ENCODE peak calls at places on chromosomes 12 and 14, in seven cellular contexts. P is brain microvascular endothelial cell, M is PC-3, D is heart left ventricle, V is neural progenitor cell, H is astrocyte of the spinal cord, F is GM23338. L is an unnamed sample.

GRCh38 chr12:132380646-132381045 is 51.3 kb upstream of the GALNT9 start:
- DNase-seq in V (no peak), D (no peak), P (no peak), M (no peak), F (no peak), H (no peak), L (no peak)

GRCh38 chr12:84165998-84166571 is 746.5 kb downstream of the SLC6A15 start:
- DNase-seq in V (no peak), H (no peak), P (no peak), F (no peak), D (no peak), M (peak), L (no peak)

GRCh38 chr12:124405592-124405991 is 110.7 kb downstream of the RFLNA start:
- DNase-seq in V (no peak), F (no peak), M (no peak), H (no peak), P (no peak), D (no peak), L (no peak)

GRCh38 chr12:110314308-110314707 is 33.3 kb downstream of the ATP2A2 start:
- DNase-seq in F (no peak), H (peak), V (no peak), M (peak), D (no peak), P (no peak), L (no peak)

GRCh38 chr12:59780605-59781135 is 184.8 kb downstream of the SLC16A7 start:
- DNase-seq in D (no peak), H (peak), P (peak), F (peak), M (peak), V (peak), L (no peak)

GRCh38 chr14:99822800-99823455 is 29.7 kb downstream of the EML1 start:
- DNase-seq in D (no peak), F (no peak), H (no peak), M (no peak), P (no peak), V (no peak), L (no peak)

GRCh38 chr12:109818900-109819500 is 14.2 kb downstream of the TRPV4 start:
- DNase-seq in P (no peak), F (no peak), D (no peak), V (no peak), H (no peak), M (peak), L (no peak)

GRCh38 chr12:46659032-46659703 is 166.6 kb downstream of the SLC38A4 start:
- DNase-seq in V (peak), M (no peak), P (peak), F (no peak), D (no peak), H (no peak), L (no peak)

GRCh38 chr14:101031186-101031585 is 127.7 kb upstream of the RTL1 start:
- DNase-seq in P (no peak), V (no peak), D (peak), H (no peak), F (no peak), M (no peak), L (no peak)

GRCh38 chr12:32005496-32006125 is 46.4 kb downstream of the RESF1 start:
- DNase-seq in M (no peak), F (no peak), H (no peak), V (no peak), D (no peak), P (no peak), L (no peak)

GRCh38 chr12:19287302-19287701 is 152.0 kb upstream of the AEBP2 start:
- DNase-seq in V (no peak), F (no peak), D (no peak), M (peak), P (no peak), H (no peak), L (no peak)

GRCh38 chr12:41437578-41437977 is 249.5 kb downstream of the PDZRN4 start:
- DNase-seq in H (no peak), P (no peak), M (no peak), F (no peak), D (no peak), V (no peak), L (no peak)

GRCh38 chr14:95835331-95835730 is 41.3 kb upstream of the TUNAR start:
- DNase-seq in P (no peak), M (no peak), V (no peak), F (no peak), D (no peak), H (no peak), L (no peak)

GRCh38 chr14:48456051-48456450 is 780.6 kb upstream of the MDGA2 start:
- DNase-seq in P (no peak), M (no peak), H (no peak), F (no peak), V (no peak), D (no peak), L (no peak)

GRCh38 chr14:89915114-89915878 is 39.2 kb downstream of the EFCAB11 start:
- DNase-seq in P (peak), M (peak), V (peak), F (peak), D (no peak), H (peak), L (peak)

GRCh38 chr12:4106617-4107016 is 166.9 kb upstream of the CCND2 start:
- DNase-seq in D (no peak), F (no peak), H (no peak), V (no peak), P (no peak), M (no peak), L (no peak)

GRCh38 chr14:93115920-93116675 is at the start of gene ITPK1:
- DNase-seq in P (no peak), V (peak), F (peak), D (peak), H (peak), M (peak), L (peak)

GRCh38 chr12:50641566-50641965 is 122.3 kb upstream of the ATF1 start:
- DNase-seq in M (no peak), D (no peak), H (no peak), F (peak), V (no peak), P (no peak), L (no peak)

GRCh38 chr14:69443296-69443805 is 41.2 kb upstream of the PLEKHD1 start:
- DNase-seq in F (no peak), P (no peak), H (no peak), D (no peak), V (no peak), M (no peak), L (no peak)

GRCh38 chr14:103528512-103529382 is at the start of gene TRMT61A:
- DNase-seq in F (peak), V (peak), P (peak), M (peak), D (peak), H (peak), L (peak)

GRCh38 chr12:6384499-6385436 is 806 bp downstream of the LTBR start:
- DNase-seq in D (no peak), F (no peak), V (no peak), P (no peak), H (no peak), M (no peak), L (no peak)

GRCh38 chr12:2765608-2766007 is 29.2 kb upstream of the FKBP4 start:
- DNase-seq in M (no peak), H (no peak), V (no peak), D (no peak), F (no peak), P (no peak), L (no peak)

GRCh38 chr12:112424126-112424525 is 5.4 kb downstream of the PTPN11 start:
- DNase-seq in M (no peak), V (no peak), H (no peak), P (no peak), D (no peak), F (no peak), L (no peak)

DNA sequence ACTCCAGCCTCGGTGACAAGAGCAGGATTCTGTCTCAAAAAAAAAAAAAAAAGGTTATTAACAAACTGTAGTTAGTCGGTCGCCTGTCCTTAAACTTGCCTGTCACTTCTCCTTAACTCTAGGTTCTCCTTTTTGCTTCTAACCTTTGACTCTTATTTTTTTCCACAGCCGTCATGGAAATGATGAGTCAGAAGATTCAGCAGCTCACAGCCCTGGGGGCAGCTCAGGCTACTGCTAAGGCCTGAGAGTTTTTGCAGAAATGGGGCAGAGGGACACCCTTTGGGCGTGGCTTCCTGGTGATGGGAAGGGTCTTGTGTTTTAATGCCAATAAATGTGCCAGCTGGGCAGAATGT is 418 bp upstream of the MYG1 start:
- DNase-seq in P (peak), D (no peak), F (no peak), M (peak), H (peak), V (no peak), L (no peak)
- H3K4me3 ChIP-seq in P (peak), D (peak), F (peak), M (peak), H (peak), V (peak), L (peak)

GRCh38 chr14:65732112-65732511 is 319.6 kb downstream of the FUT8 start:
- DNase-seq in H (no peak), F (no peak), P (no peak), D (no peak), M (peak), V (no peak), L (no peak)
- TF ChIP-seq CTCF in H (no peak), F (no peak), P (no peak), D (no peak), M (no peak), V (no peak), L (no peak)

GRCh38 chr14:73460691-73461127 is 2.4 kb upstream of the NUMB start:
- DNase-seq in D (no peak), H (peak), P (peak), V (no peak), M (peak), F (no peak), L (peak)

GRCh38 chr14:73462078-73462715 is 3.9 kb upstream of the NUMB start:
- DNase-seq in D (peak), F (no peak), M (no peak), H (peak), P (no peak), V (peak), L (peak)

GRCh38 chr14:73461478-73462077 is 3.2 kb upstream of the NUMB start:
- DNase-seq in H (no peak), D (no peak), V (no peak), F (no peak), P (no peak), M (no peak), L (peak)

GRCh38 chr14:73463411-73463810 is 5.1 kb upstream of the NUMB start:
- DNase-seq in M (peak), D (no peak), F (no peak), H (peak), P (peak), V (no peak), L (no peak)

DNA sequence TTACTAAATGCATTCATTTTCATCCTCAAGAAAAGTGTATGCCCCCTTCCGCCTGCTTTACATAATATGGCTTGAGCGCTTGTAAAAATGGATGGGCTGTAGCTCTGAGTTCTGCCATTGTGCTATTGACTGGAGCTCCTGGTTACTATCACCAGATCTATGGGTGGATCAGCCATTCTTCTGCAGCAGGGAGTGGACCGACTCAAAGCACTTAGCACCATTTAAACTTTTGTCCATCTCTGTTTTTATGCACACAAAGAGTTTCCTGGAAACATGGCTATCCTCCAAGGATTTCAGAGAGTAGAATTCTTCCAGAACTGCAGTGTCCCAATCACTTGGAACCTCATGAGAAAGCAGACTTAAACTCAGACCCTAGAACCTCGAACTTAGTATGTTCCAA is 4.5 kb upstream of the NUMB start:
- DNase-seq in H (no peak), F (no peak), P (no peak), D (no peak), M (no peak), V (no peak), L (peak)
- H3K4me3 ChIP-seq in H (no peak), F (no peak), P (peak), D (no peak), M (no peak), V (no peak), L (peak)

GRCh38 chr14:50599700-50600444 is 39.9 kb downstream of the ATL1 start:
- DNase-seq in P (peak), D (no peak), H (peak), F (peak), M (peak), V (peak), L (no peak)
- TF ChIP-seq CTCF in P (peak), D (peak), H (peak), F (peak), M (peak), V (peak), L (peak)

DNA sequence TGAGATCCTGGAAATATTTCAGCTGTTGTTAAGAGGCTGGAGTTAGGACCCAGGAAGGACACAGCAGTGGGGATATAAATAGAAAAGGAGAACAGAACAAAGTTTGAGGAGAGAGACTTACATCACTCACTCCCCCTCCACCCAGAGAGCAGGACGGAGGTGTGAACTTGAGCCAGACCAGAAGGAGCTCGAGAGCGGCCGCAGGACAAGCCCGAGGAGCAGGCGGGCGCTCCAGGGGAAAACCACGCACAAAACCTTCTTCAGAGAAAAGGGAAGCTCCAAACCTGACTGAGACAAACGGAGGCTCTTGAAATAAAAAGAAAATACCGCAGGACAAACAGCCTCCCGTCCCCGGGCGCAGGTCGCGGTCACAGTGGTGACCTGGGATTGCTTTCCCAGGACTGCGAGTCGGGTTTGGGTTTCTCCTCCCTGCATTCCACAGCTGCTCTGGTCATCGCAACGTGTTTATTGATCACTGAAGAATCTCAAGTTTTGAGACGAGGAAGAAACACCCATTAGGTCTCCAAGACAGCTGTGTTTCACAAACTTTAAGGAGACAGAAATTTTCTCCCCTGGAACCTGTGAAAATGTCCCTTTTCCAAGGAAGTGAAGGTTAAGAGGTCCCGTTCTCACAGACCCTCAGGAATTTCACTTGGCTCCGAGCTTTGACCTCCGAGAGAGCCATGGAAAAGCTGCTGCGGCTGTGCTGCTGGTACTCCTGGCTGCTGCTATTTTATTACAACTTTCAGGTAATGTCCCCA is at the start of gene ADGRD1:
- DNase-seq in D (peak), M (no peak), V (no peak), H (no peak), F (peak), P (no peak), L (no peak)
- H3K4me3 ChIP-seq in D (peak), M (no peak), V (no peak), H (no peak), F (no peak), P (no peak), L (no peak)

DNA sequence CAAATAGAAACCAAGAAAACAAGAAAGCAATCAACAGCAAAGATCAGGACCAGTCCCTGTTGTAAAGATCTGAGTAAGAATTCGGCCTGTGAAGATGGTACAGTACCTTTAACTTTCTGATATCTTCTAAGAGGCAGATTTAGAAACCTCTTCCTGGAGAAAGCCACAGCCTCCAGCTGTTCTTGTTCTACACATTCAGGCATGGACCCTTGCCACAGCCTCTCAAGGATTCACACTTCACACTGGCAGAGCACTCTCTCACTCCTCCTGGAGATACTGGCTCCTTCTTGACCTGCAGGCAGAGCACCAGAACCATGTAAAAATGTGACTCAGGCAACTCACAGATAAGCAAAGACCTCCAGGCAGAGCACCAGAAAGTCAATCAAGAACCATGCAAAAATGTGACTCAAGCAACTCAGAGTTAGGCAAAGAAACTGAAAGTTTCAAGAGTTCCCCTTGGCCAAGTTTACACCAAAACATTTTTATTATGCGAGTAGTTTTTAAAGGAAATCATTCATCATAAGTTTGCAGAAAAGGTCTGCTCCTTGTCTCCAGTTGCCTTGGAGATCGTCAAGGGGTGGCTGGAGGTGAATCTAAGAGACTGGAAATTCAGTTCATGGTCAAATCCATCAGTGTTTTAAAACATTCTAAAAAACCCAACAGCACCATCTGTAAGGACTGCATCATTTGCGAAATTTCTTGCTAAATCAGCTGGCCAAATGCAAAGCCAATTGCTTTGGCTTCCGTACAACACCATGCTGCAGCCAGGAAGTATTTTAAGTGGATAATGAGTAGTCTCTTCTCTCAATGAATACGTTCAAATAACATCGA is 119.3 kb upstream of the MDM1 start:
- DNase-seq in P (peak), D (no peak), H (peak), F (no peak), V (no peak), M (peak), L (no peak)
- TF ChIP-seq CTCF in P (no peak), D (no peak), H (no peak), F (no peak), V (no peak), M (no peak), L (no peak)

GRCh38 chr14:32472081-32472480 is 143.0 kb downstream of the AKAP6 start:
- DNase-seq in P (no peak), M (no peak), V (no peak), D (no peak), H (no peak), F (no peak), L (no peak)

GRCh38 chr14:32470161-32470705 is 141.1 kb downstream of the AKAP6 start:
- DNase-seq in F (no peak), P (no peak), D (no peak), M (peak), V (no peak), H (no peak), L (no peak)

GRCh38 chr14:32469388-32470160 is 140.5 kb downstream of the AKAP6 start:
- DNase-seq in F (peak), V (peak), P (no peak), M (peak), H (peak), D (no peak), L (no peak)

GRCh38 chr14:32471183-32471582 is 142.1 kb downstream of the AKAP6 start:
- DNase-seq in F (no peak), M (no peak), D (no peak), V (no peak), H (no peak), P (no peak), L (no peak)

DNA sequence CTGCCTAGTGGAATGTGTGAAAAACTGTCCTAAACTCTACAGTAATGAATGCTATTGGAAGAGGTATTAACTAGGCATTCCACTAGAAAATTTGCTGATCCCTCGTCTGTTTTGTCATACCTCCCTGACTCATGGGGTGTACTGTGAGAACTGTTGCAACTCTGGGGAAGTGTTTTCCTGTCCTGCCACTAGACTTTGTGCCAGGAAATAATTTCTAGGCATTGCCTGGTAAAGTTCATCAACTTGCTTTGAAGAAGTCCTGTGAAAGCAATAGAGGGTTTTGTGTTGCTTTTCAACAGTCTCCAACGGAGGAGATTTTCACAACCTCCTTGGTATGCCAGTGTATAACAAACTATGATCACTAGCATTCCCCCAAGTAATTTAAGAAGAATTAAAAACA is 139.9 kb downstream of the AKAP6 start:
- DNase-seq in H (peak), D (no peak), V (no peak), P (peak), M (peak), F (no peak), L (no peak)
- H3K4me3 ChIP-seq in H (no peak), D (no peak), V (no peak), P (no peak), M (no peak), F (no peak), L (no peak)

L was measured in BE2C.